ENCODE peak calls at places on chromosomes 6 and 20, in nine cellular contexts. S is vagina, H is esophagus muscularis mucosa, Z is kidney epithelial cell, Y is stomach, C is AG04449, K is endothelial cell, B is cardiac fibroblast, T is choroid plexus epithelial cell. W is an unnamed sample.

GRCh38 chr6:90111387-90111786 is 185.3 kb downstream of the BACH2 start:
- DNase-seq in T (no peak), Y (no peak), S (no peak), B (no peak), Z (no peak), H (no peak), K (no peak), C (no peak), W (no peak)

GRCh38 chr20:32155017-32155965 is 45.8 kb downstream of the TM9SF4 start:
- DNase-seq in B (peak), C (peak), T (peak), K (peak), S (no peak), H (peak), Z (peak), Y (peak), W (peak)

GRCh38 chr20:48786916-48787676 is 40.7 kb downstream of the PREX1 start:
- DNase-seq in T (no peak), C (no peak), B (no peak), Y (no peak), K (no peak), H (no peak), S (no peak), Z (no peak), W (no peak)

GRCh38 chr6:36187446-36187845 is 9.1 kb upstream of the BRPF3 start:
- DNase-seq in K (no peak), Z (no peak), S (no peak), B (peak), T (no peak), H (no peak), Y (no peak), C (no peak), W (no peak)

GRCh38 chr6:117409420-117409819 is 16.3 kb downstream of the ROS1 start:
- DNase-seq in H (no peak), Y (no peak), K (no peak), C (no peak), S (no peak), T (no peak), Z (no peak), B (no peak), W (no peak)

GRCh38 chr6:142361765-142362540 is 60.1 kb downstream of the ADGRG6 start:
- DNase-seq in C (peak), H (no peak), Y (no peak), T (peak), K (no peak), Z (peak), B (peak), S (no peak), W (no peak)

GRCh38 chr6:157710604-157711003 is 112.4 kb upstream of the SNX9 start:
- DNase-seq in B (peak), K (no peak), H (no peak), C (no peak), Y (no peak), T (peak), S (no peak), Z (no peak), W (no peak)

GRCh38 chr6:117338567-117338966 is 73.2 kb downstream of the VGLL2 start:
- DNase-seq in H (no peak), B (no peak), K (no peak), C (no peak), S (no peak), T (no peak), Y (no peak), Z (no peak), W (no peak)

GRCh38 chr6:95693108-95693507 is 115.8 kb downstream of the MANEA start:
- DNase-seq in K (peak), S (no peak), C (no peak), Z (no peak), H (no peak), T (no peak), Y (no peak), B (no peak), W (peak)

GRCh38 chr6:36094238-36094637 is 36.1 kb upstream of the MAPK13 start:
- DNase-seq in Z (no peak), S (no peak), B (no peak), C (no peak), T (no peak), Y (no peak), H (no peak), K (no peak), W (no peak)

GRCh38 chr20:10521068-10521834 is 86.1 kb downstream of the SLX4IP start:
- DNase-seq in B (peak), S (no peak), H (no peak), Y (no peak), Z (peak), T (peak), C (no peak), K (no peak), W (peak)

GRCh38 chr6:104814743-104815142 is 45.0 kb downstream of the HACE1 start:
- DNase-seq in Y (no peak), K (no peak), Z (no peak), B (no peak), C (no peak), S (no peak), T (no peak), H (no peak), W (no peak)

GRCh38 chr6:167094820-167095637 is 27.9 kb upstream of the CCR6 start:
- DNase-seq in H (no peak), Y (no peak), K (no peak), B (no peak), S (peak), T (no peak), C (no peak), Z (no peak), W (no peak)

GRCh38 chr6:46062312-46062711 is 46.7 kb upstream of the CLIC5 start:
- DNase-seq in S (no peak), Z (peak), B (peak), H (no peak), K (no peak), Y (no peak), C (no peak), T (peak), W (peak)

GRCh38 chr20:64091762-64092161 is 7.6 kb upstream of the LKAAEAR1 start:
- DNase-seq in Y (no peak), S (no peak), Z (no peak), T (no peak), B (no peak), C (no peak), H (no peak), K (no peak), W (no peak)

GRCh38 chr6:50102676-50103075 is 52.9 kb upstream of the DEFB112 start:
- DNase-seq in B (no peak), T (no peak), C (no peak), Z (no peak), K (no peak), Y (no peak), S (no peak), H (no peak), W (no peak)

GRCh38 chr20:35023624-35024023 is 68.0 kb downstream of the MYH7B start:
- DNase-seq in H (no peak), Y (no peak), K (no peak), B (no peak), T (no peak), Z (no peak), S (no peak), C (no peak), W (no peak)

GRCh38 chr6:13212538-13212937 is 115.8 kb downstream of the TBC1D7 start:
- DNase-seq in B (no peak), K (no peak), Z (no peak), H (no peak), T (no peak), Y (no peak), S (no peak), C (no peak), W (no peak)

GRCh38 chr6:53048431-53049195 is 16.6 kb upstream of the FBXO9 start:
- DNase-seq in Z (no peak), Y (no peak), K (no peak), C (peak), H (no peak), B (peak), S (no peak), T (peak), W (peak)

GRCh38 chr6:22424196-22424595 is 127.4 kb upstream of the PRL start:
- DNase-seq in T (no peak), B (no peak), H (no peak), K (no peak), Z (no peak), Y (no peak), C (no peak), S (no peak), W (no peak)

GRCh38 chr20:19917110-19917509 is 100.1 kb upstream of the NAA20 start:
- DNase-seq in Z (no peak), K (no peak), C (no peak), S (no peak), Y (no peak), T (no peak), H (no peak), B (no peak), W (no peak)

GRCh38 chr20:32495949-32496348 is 89.2 kb downstream of the NOL4L start:
- DNase-seq in C (no peak), Z (no peak), T (no peak), K (no peak), Y (no peak), S (no peak), B (no peak), H (no peak), W (no peak)

GRCh38 chr20:57950764-57951163 is 240.9 kb upstream of the PMEPA1 start:
- DNase-seq in Z (no peak), S (no peak), H (no peak), C (no peak), K (no peak), B (no peak), Y (no peak), T (no peak), W (no peak)

GRCh38 chr6:122696079-122696478 is 83.4 kb upstream of the FABP7 start:
- DNase-seq in K (no peak), C (peak), H (no peak), S (no peak), B (peak), Y (no peak), Z (peak), T (peak), W (peak)

GRCh38 chr20:10040070-10040970 is 5.5 kb downstream of the ANKEF1 start:
- DNase-seq in K (no peak), Z (no peak), B (peak), C (peak), T (peak), Y (no peak), S (no peak), H (no peak), W (peak)

GRCh38 chr20:15653396-15654207 is 919.6 kb downstream of the KIF16B start:
- DNase-seq in B (no peak), S (no peak), C (no peak), K (no peak), H (no peak), T (no peak), Y (no peak), Z (no peak), W (no peak)

GRCh38 chr6:37674161-37674560 is 23.5 kb downstream of the MDGA1 start:
- DNase-seq in S (no peak), Y (no peak), H (no peak), B (no peak), T (no peak), C (no peak), Z (no peak), K (no peak), W (no peak)

GRCh38 chr6:32367641-32368040 is 4.1 kb downstream of the TSBP1 start:
- DNase-seq in K (no peak), Z (no peak), B (no peak), H (no peak), C (no peak), S (no peak), Y (no peak), T (no peak), W (no peak)

GRCh38 chr6:75437451-75438185 is 56.0 kb downstream of the FILIP1 start:
- DNase-seq in S (no peak), H (no peak), K (no peak), Z (peak), Y (no peak), B (peak), C (no peak), T (peak), W (peak)

GRCh38 chr6:84897874-84898635 is 133.7 kb upstream of the TBX18 start:
- DNase-seq in S (no peak), K (no peak), Y (no peak), Z (peak), H (no peak), C (peak), T (peak), B (peak), W (peak)

GRCh38 chr6:116059713-116060571 is 749 bp downstream of the FRK start:
- DNase-seq in S (no peak), Y (peak), T (no peak), B (peak), K (no peak), Z (peak), H (no peak), C (no peak), W (peak)

GRCh38 chr20:6769953-6770831 is 2.7 kb downstream of the BMP2 start:
- DNase-seq in Z (peak), B (peak), S (no peak), C (no peak), Y (peak), T (peak), H (no peak), K (peak), W (peak)

GRCh38 chr20:19783966-19784401 is 25.9 kb downstream of the RIN2 start:
- DNase-seq in B (peak), T (peak), Z (no peak), K (no peak), S (no peak), Y (peak), C (no peak), H (no peak), W (no peak)

GRCh38 chr6:76578746-76579145 is 506.3 kb upstream of the IMPG1 start:
- DNase-seq in Z (no peak), C (no peak), H (no peak), Y (no peak), K (no peak), B (no peak), S (no peak), T (no peak), W (no peak)

GRCh38 chr6:76584121-76584520 is 511.7 kb upstream of the IMPG1 start:
- DNase-seq in K (no peak), S (no peak), Y (no peak), T (no peak), Z (no peak), H (no peak), B (no peak), C (no peak), W (no peak)
- TF ChIP-seq CTCF in K (no peak), S (no peak), Y (no peak), T (no peak), Z (no peak), H (no peak), B (no peak), C (no peak), W (no peak)

DNA sequence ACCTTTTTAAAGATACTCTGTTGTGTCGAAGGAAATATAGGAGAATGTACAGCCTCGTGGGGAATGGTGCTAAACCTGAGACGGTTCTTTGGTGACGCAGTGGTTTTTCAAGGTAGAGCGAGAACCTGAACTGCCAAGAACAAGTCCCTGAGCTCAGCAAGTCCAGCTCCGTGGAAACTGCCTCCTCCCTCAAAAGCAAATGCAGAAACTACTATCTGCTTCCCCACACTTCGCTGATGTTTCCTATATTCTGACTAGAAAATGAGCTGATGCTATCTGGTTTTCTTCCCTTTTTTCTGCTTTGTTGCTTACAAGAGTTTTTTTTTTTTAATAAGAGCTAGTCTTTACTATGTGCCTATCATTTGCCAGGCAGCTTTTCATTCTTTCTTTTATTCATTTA is 85.3 kb upstream of the LY86 start:
- DNase-seq in H (peak), B (no peak), K (no peak), Z (no peak), T (no peak), Y (no peak), S (no peak), C (no peak), W (no peak)
- TF ChIP-seq CTCF in H (no peak), B (no peak), K (no peak), Z (no peak), T (no peak), Y (no peak), S (no peak), C (no peak), W (no peak)

GRCh38 chr6:56891754-56892153 is 63.2 kb upstream of the BEND6 start:
- DNase-seq in Z (no peak), B (no peak), Y (no peak), H (no peak), S (no peak), T (no peak), C (no peak), K (no peak), W (no peak)
- TF ChIP-seq CTCF in Z (no peak), B (no peak), Y (no peak), H (no peak), S (no peak), T (no peak), C (peak), K (no peak), W (no peak)

DNA sequence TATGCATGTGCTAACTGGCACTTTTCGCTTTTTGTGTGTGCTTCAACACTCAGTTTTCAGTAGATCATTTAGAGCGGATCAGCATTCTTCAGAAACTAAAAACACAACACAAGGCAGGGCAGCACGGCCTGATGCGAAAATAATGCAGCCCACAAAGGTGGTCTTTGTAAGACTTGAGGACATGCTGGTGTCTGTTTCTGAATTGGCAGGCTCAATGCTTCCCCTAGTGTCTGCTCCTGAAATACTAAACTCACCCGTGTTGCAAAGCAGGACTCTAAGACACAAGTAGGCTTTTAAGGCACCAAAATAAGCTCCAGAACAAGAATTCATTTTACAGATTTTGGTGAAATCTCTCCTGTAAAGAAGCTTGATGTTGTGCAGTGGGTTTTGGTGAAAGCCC is 676.5 kb downstream of the TENT5A start:
- DNase-seq in B (peak), T (peak), K (peak), Z (no peak), Y (no peak), H (no peak), C (no peak), S (no peak), W (no peak)
- TF ChIP-seq CTCF in B (peak), T (peak), K (peak), Z (peak), Y (no peak), H (no peak), C (peak), S (no peak), W (peak)

DNA sequence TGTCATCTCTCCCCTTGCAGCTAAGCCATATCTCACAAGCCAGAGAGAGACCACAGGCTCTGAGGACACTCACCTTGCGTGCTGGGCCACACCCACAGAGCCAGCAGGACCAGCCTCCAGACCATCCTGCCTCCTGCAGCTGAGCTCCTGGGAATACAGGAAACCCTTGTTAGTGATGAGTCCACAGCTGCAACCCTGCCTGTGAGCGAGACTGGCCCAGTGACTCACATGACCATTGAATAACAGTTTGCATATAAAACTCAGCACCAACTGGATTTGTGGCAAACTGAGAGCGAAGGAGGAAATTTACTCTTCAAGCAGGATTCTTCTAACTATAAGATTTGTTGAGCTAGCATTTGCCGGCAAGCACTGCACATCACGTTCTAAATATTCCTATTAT is 3.0 kb downstream of the THBS2 start:
- DNase-seq in H (no peak), K (no peak), S (no peak), Z (peak), C (peak), B (peak), T (peak), Y (peak), W (peak)
- TF ChIP-seq CTCF in H (no peak), K (no peak), S (no peak), Z (no peak), C (no peak), B (no peak), T (no peak), Y (no peak), W (no peak)

GRCh38 chr6:91482498-91482897 is 895.6 kb upstream of the MAP3K7 start:
- DNase-seq in Y (no peak), H (no peak), S (no peak), C (no peak), T (no peak), K (no peak), Z (no peak), B (no peak), W (no peak)

GRCh38 chr6:91476000-91476399 is 889.1 kb upstream of the MAP3K7 start:
- DNase-seq in K (no peak), S (no peak), Y (no peak), T (peak), H (no peak), Z (peak), B (peak), C (no peak), W (peak)

GRCh38 chr6:91483415-91483814 is 896.5 kb upstream of the MAP3K7 start:
- DNase-seq in K (no peak), Y (no peak), Z (no peak), S (no peak), T (no peak), H (no peak), B (no peak), C (no peak), W (no peak)

GRCh38 chr6:91480397-91480796 is 893.5 kb upstream of the MAP3K7 start:
- DNase-seq in T (no peak), K (no peak), B (no peak), Z (no peak), Y (no peak), S (no peak), H (no peak), C (no peak), W (no peak)

GRCh38 chr6:91477688-91478087 is 890.8 kb upstream of the MAP3K7 start:
- DNase-seq in B (no peak), S (no peak), Z (no peak), T (no peak), C (no peak), H (no peak), K (no peak), Y (no peak), W (no peak)
- TF ChIP-seq CTCF in B (no peak), S (no peak), Z (no peak), T (no peak), C (no peak), H (no peak), K (no peak), Y (no peak), W (no peak)

GRCh38 chr6:124963416-124964083 is 1.3 kb downstream of the RNF217 start:
- DNase-seq in C (no peak), H (no peak), T (peak), K (no peak), Y (no peak), S (no peak), Z (no peak), B (peak), W (no peak)

GRCh38 chr6:124961784-124962611 is at the start of gene RNF217:
- DNase-seq in Y (peak), H (no peak), C (no peak), T (peak), S (no peak), K (peak), B (peak), Z (no peak), W (peak)

GRCh38 chr6:124964084-124964763 is 2.0 kb downstream of the RNF217 start:
- DNase-seq in Z (no peak), T (peak), S (no peak), C (no peak), H (no peak), Y (no peak), K (no peak), B (peak), W (no peak)

GRCh38 chr6:124961468-124961783 is 811 bp upstream of the RNF217 start:
- DNase-seq in S (no peak), C (no peak), K (no peak), B (no peak), Y (no peak), T (no peak), H (no peak), Z (no peak), W (no peak)

GRCh38 chr6:124962617-124963415 is 579 bp downstream of the RNF217 start:
- DNase-seq in K (peak), S (no peak), H (no peak), Z (no peak), B (peak), Y (peak), C (no peak), T (no peak), W (no peak)
- TF ChIP-seq CTCF in K (no peak), S (no peak), H (no peak), Z (peak), B (no peak), Y (no peak), C (peak), T (peak), W (no peak)

GRCh38 chr20:62583424-62583920 is 58.8 kb upstream of the SLCO4A1 start:
- DNase-seq in S (no peak), T (no peak), Z (no peak), H (no peak), C (no peak), B (peak), K (no peak), Y (no peak), W (no peak)
- TF ChIP-seq CTCF in S (no peak), T (peak), Z (no peak), H (peak), C (no peak), B (no peak), K (no peak), Y (no peak), W (no peak)

W was measured in RWPE1.